ENCODE peak calls at places on chromosome 7, in five cellular contexts. Q, B, T, L and H are unnamed samples.
A peak's percentile ranks its signal among the peaks of the same experiment; 100 is the strongest.

GRCh38 chr7:131105294-131105802 is 222.3 kb upstream of the MKLN1 start:
- DNase-seq in T (peak; percentile 30), L (no peak), Q (no peak), B (peak; percentile 47), H (no peak)

GRCh38 chr7:148527717-148528168 is 62.8 kb upstream of the C7orf33 start:
- DNase-seq in T (peak; percentile 51), L (peak; percentile 80), B (peak; percentile 65), Q (peak; percentile 67), H (peak; percentile 77)

GRCh38 chr7:107386543-107386900 is 83.3 kb upstream of the GPR22 start:
- DNase-seq in L (no peak), B (no peak), Q (no peak), T (no peak), H (no peak)

GRCh38 chr7:158549176-158549833 is 38.3 kb downstream of the PTPRN2 start:
- DNase-seq in L (no peak), B (no peak), T (no peak), Q (no peak), H (no peak)

GRCh38 chr7:112238852-112239610 is 32.5 kb downstream of the ZNF277 start:
- DNase-seq in T (no peak), B (no peak), L (no peak), Q (no peak), H (no peak)

GRCh38 chr7:22782616-22783232 is 39.9 kb downstream of the TOMM7 start:
- DNase-seq in B (peak; percentile 24), L (peak; percentile 60), Q (peak; percentile 71), T (peak; percentile 41), H (peak; percentile 69)

GRCh38 chr7:6420680-6421079 is 27.1 kb downstream of the DAGLB start:
- DNase-seq in L (no peak), T (no peak), Q (no peak), B (no peak), H (no peak)

GRCh38 chr7:25028370-25028971 is 48.5 kb upstream of the OSBPL3 start:
- DNase-seq in L (peak; percentile 6), Q (peak; percentile 76), B (no peak), T (peak; percentile 95), H (peak; percentile 17)